ENCODE peak calls at places on chromosomes 11 and 22, in four cellular contexts. W is SK-N-SH; M is IMR-90; I is CD4-positive, CD25-positive, alpha-beta regulatory T cell. H is an unnamed sample.

GRCh38 chr22:41923595-41924276 is 2.9 kb downstream of the TNFRSF13C start:
- DNase-seq in W (no peak), M (no peak), I (no peak), H (no peak)

GRCh38 chr11:77619576-77620198 is 17.9 kb downstream of the CLNS1A start:
- DNase-seq in W (no peak), M (peak; percentile 54), I (peak; percentile 39), H (no peak)

GRCh38 chr11:57323503-57324153 is 1.1 kb downstream of the TNKS1BP1 start:
- DNase-seq in W (no peak), M (peak; percentile 40), I (no peak), H (no peak)

GRCh38 chr22:46613606-46613997 is 6.6 kb upstream of the GRAMD4 start:
- DNase-seq in W (no peak), M (no peak), I (no peak), H (no peak)

GRCh38 chr22:18048441-18048898 is 24.1 kb upstream of the MICAL3 start:
- DNase-seq in W (no peak), M (peak; percentile 57), I (no peak), H (peak; percentile 50)

GRCh38 chr22:42184852-42185251 is 54.2 kb upstream of the CYP2D6 start:
- DNase-seq in W (no peak), M (no peak), I (no peak), H (no peak)

GRCh38 chr22:41798736-41799135 is 1.7 kb upstream of the CCDC134 start:
- DNase-seq in W (no peak), M (no peak), I (no peak), H (no peak)

GRCh38 chr11:45590743-45591142 is 74.7 kb downstream of the CHST1 start:
- DNase-seq in W (peak; percentile 53), M (no peak), I (no peak), H (no peak)

GRCh38 chr22:45504703-45505341 is 2.1 kb downstream of the FBLN1 start:
- DNase-seq in W (peak; percentile 74), M (peak; percentile 37), I (no peak), H (no peak)

GRCh38 chr11:64870176-64870892 is 8.1 kb downstream of the EHD1 start:
- DNase-seq in W (no peak), M (peak; percentile 78), I (no peak), H (no peak)

GRCh38 chr11:13276454-13276851 is 1.1 kb upstream of the BMAL1 start:
- DNase-seq in W (peak; percentile 21), M (no peak), I (no peak), H (no peak)

GRCh38 chr11:64141081-64141783 is 24.7 kb downstream of the MACROD1 start:
- DNase-seq in W (peak; percentile 71), M (no peak), I (no peak), H (no peak)

GRCh38 chr11:112797072-112797471 is 164.1 kb upstream of the NCAM1 start:
- DNase-seq in W (peak; percentile 46), M (no peak), I (no peak), H (no peak)

GRCh38 chr22:24190159-24190540 is 8.9 kb downstream of the SUSD2 start:
- DNase-seq in W (no peak), M (no peak), I (no peak), H (no peak)

GRCh38 chr11:47234669-47235075 is 13.9 kb downstream of the ACP2 start:
- DNase-seq in W (peak; percentile 4), M (peak; percentile 13), I (no peak), H (no peak)

GRCh38 chr11:126485021-126485781 is 129.7 kb downstream of the ST3GAL4 start:
- DNase-seq in W (no peak), M (peak; percentile 81), I (no peak), H (peak; percentile 43)

GRCh38 chr22:37318255-37319109 is 36.2 kb downstream of the CYTH4 start:
- DNase-seq in W (no peak), M (no peak), I (no peak), H (no peak)

GRCh38 chr11:40381481-40381880 is 1078.0 kb downstream of the LRRC4C start:
- DNase-seq in W (no peak), M (no peak), I (no peak), H (no peak)

GRCh38 chr11:34970480-34970879 is 54.1 kb downstream of the PDHX start:
- DNase-seq in W (no peak), M (no peak), I (no peak), H (no peak)

GRCh38 chr11:86162257-86162656 is 82.3 kb upstream of the EED start:
- DNase-seq in W (no peak), M (peak; percentile 93), I (no peak), H (peak; percentile 58)

GRCh38 chr11:124900464-124900863 is 2.8 kb upstream of the ROBO4 start:
- DNase-seq in W (peak; percentile 5), M (peak; percentile 93), I (no peak), H (peak; percentile 68)

GRCh38 chr11:45048870-45049825 is 97.3 kb upstream of the PRDM11 start:
- DNase-seq in W (peak; percentile 79), M (peak; percentile 11), I (no peak), H (no peak)

GRCh38 chr11:39458481-39458880 is 2001.0 kb downstream of the LRRC4C start:
- DNase-seq in W (no peak), M (no peak), I (no peak), H (no peak)

GRCh38 chr22:39527481-39527961 is 5.0 kb downstream of the RPS19BP1 start:
- DNase-seq in W (no peak), M (peak; percentile 27), I (no peak), H (no peak)
- H3K4me3 ChIP-seq in W (no peak overlapping the region), M (no peak overlapping the region), I (no peak overlapping the region), H (no peak overlapping the region)

GRCh38 chr11:70815485-70815832 is 417.1 kb downstream of the CTTN start:
- DNase-seq in W (no peak), M (no peak), I (no peak), H (no peak)
- H3K9me3 ChIP-seq in W (no peaks in the 10 kb centered on the region), M (peaks cover 5% of the 10 kb centered on the region), I (no peaks in the 10 kb centered on the region), H (peaks cover 88% of the 10 kb centered on the region)

GRCh38 chr11:75595511-75595910 is 33.5 kb downstream of the SERPINH1 start:
- DNase-seq in W (no peak), M (no peak), I (no peak), H (no peak)
- H3K4me3 ChIP-seq in W (no peak overlapping the region), M (no peak overlapping the region), I (no peak overlapping the region), H (no peak overlapping the region)

GRCh38 chr11:117972589-117973445 is 13.4 kb upstream of the IL10RA start:
- DNase-seq in W (no peak), M (no peak), I (no peak), H (no peak)

GRCh38 chr11:117972044-117972443 is 14.2 kb upstream of the IL10RA start:
- DNase-seq in W (no peak), M (no peak), I (no peak), H (no peak)

GRCh38 chr11:117969160-117969991 is 16.8 kb upstream of the IL10RA start:
- DNase-seq in W (no peak), M (no peak), I (no peak), H (no peak)

GRCh38 chr11:117973446-117973922 is 12.7 kb upstream of the IL10RA start:
- DNase-seq in W (no peak), M (no peak), I (no peak), H (no peak)

GRCh38 chr11:117970400-117971024 is 15.7 kb upstream of the IL10RA start:
- DNase-seq in W (no peak), M (no peak), I (no peak), H (no peak)
- H3K9me3 ChIP-seq in W (no peaks in the 10 kb centered on the region), M (no peaks in the 10 kb centered on the region), I (no peaks in the 10 kb centered on the region), H (no peaks in the 10 kb centered on the region)

GRCh38 chr11:122109932-122110331 is 6.1 kb downstream of the BLID start:
- DNase-seq in W (no peak), M (no peak), I (no peak), H (no peak)

GRCh38 chr11:122108192-122108799 is 7.7 kb downstream of the BLID start:
- DNase-seq in W (no peak), M (peak; percentile 70), I (no peak), H (no peak)

GRCh38 chr11:122107566-122107965 is 8.4 kb downstream of the BLID start:
- DNase-seq in W (no peak), M (no peak), I (no peak), H (no peak)

GRCh38 chr11:122107045-122107444 is 9.0 kb downstream of the BLID start:
- DNase-seq in W (no peak), M (no peak), I (no peak), H (no peak)

DNA sequence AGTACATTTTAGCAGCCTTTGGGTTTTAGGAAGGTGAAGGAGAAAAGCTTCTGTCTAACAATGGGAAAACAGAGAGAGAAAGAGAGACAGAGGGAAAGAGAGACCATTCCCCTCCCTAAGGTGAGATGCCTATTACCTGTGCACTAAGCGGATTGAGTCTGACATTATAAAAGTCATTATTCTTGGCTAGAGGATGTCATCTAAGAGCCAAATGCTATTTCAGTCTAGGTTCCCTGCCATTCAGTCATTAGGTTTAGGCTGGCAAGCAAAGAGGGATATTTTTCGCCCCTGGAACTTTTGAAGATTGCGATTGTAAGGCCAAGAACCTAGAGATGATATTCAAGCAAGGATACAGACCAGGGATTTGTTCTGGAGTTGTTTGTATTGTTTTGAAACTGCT is 7.2 kb downstream of the BLID start:
- DNase-seq in W (no peak), M (no peak), I (no peak), H (no peak)
- H3K4me3 ChIP-seq in W (no peak overlapping the region), M (no peak overlapping the region), I (no peak overlapping the region), H (no peak overlapping the region)